ENCODE peak calls at places on chromosomes 6 and 20, in four cellular contexts. J is PC-3, F is HCT116, Y is GM23248. S is an unnamed sample. For H3K9me2 and H3K4me1, the result is how much of the 10 kb centered on the place peaks cover.

GRCh38 chr6:78583079-78583478 is 284.3 kb upstream of the IRAK1BP1 start:
- DNase-seq in J (no peak), F (no peak), Y (no peak), S (no peak)

GRCh38 chr20:4513720-4514119 is 208.0 kb upstream of the PRND start:
- DNase-seq in J (peak), F (peak), Y (peak), S (no peak)

GRCh38 chr20:61917459-61917858 is 148.2 kb downstream of the TAF4 start:
- DNase-seq in J (no peak), F (no peak), Y (no peak), S (no peak)

GRCh38 chr6:4299476-4299875 is 164.1 kb upstream of the ECI2 start:
- DNase-seq in J (peak), F (no peak), Y (peak), S (no peak)

GRCh38 chr6:52176550-52176949 is 9.6 kb upstream of the IL17A start:
- DNase-seq in J (no peak), F (no peak), Y (no peak), S (no peak)

GRCh38 chr20:52105573-52106422 is 85.8 kb downstream of the ZFP64 start:
- DNase-seq in J (peak), F (no peak), Y (peak), S (no peak)

GRCh38 chr6:145423936-145424335 is 311.4 kb downstream of the EPM2A start:
- DNase-seq in J (peak), F (no peak), Y (no peak), S (no peak)

GRCh38 chr6:117840541-117840983 is 66.5 kb upstream of the SLC35F1 start:
- DNase-seq in J (peak), F (peak), Y (peak), S (peak)

GRCh38 chr20:768426-768978 is at the start of gene SLC52A3:
- DNase-seq in J (peak), F (peak), Y (no peak), S (peak)

GRCh38 chr20:49846206-49846807 is 33.7 kb downstream of the SLC9A8 start:
- DNase-seq in J (peak), F (peak), Y (peak), S (peak)

GRCh38 chr6:30885999-30886896 is 1.9 kb downstream of the DDR1 start:
- DNase-seq in J (peak), F (peak), Y (peak), S (no peak)

GRCh38 chr20:36116813-36117441 is 37.6 kb upstream of the EPB41L1 start:
- DNase-seq in J (peak), F (no peak), Y (peak), S (peak)

GRCh38 chr20:60586417-60587105 is 628.3 kb downstream of the CDH26 start:
- DNase-seq in J (no peak), F (no peak), Y (no peak), S (no peak)

GRCh38 chr6:109772961-109773431 is 81.9 kb downstream of the FIG4 start:
- DNase-seq in J (peak), F (no peak), Y (peak), S (no peak)

GRCh38 chr6:108999428-108999827 is 95.2 kb downstream of the SESN1 start:
- DNase-seq in J (no peak), F (no peak), Y (no peak), S (no peak)

DNA sequence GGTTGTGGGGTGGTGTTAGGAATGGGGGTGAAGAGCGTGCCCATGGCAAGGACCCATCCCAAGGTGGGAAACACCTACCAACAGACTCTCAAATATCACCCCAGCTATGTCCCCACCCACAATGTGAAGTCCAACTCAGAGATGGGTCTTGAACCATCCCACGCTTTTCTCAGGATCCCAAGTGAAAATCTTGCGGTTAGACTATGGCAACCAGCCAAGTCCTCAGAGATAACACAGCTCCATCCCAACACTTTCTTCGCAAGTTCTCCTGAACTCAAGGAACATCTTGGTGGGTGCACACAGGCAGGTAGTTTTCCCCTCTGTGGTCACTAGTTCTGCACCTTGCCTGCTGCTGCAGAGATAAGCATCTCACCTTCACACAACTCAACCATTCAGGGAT is 116.0 kb downstream of the CDC5L start:
- DNase-seq in J (no peak), F (no peak), Y (no peak), S (no peak)
- H3K9me2 ChIP-seq in J (under half), F (under half), Y (under half), S (under half)

GRCh38 chr20:37711001-37711400 is 17.2 kb downstream of the CTNNBL1 start:
- DNase-seq in J (peak), F (no peak), Y (no peak), S (no peak)

GRCh38 chr20:37714973-37715657 is 21.3 kb downstream of the CTNNBL1 start:
- DNase-seq in J (no peak), F (no peak), Y (peak), S (no peak)

GRCh38 chr20:37706298-37706697 is 12.5 kb downstream of the CTNNBL1 start:
- DNase-seq in J (no peak), F (no peak), Y (no peak), S (no peak)

DNA sequence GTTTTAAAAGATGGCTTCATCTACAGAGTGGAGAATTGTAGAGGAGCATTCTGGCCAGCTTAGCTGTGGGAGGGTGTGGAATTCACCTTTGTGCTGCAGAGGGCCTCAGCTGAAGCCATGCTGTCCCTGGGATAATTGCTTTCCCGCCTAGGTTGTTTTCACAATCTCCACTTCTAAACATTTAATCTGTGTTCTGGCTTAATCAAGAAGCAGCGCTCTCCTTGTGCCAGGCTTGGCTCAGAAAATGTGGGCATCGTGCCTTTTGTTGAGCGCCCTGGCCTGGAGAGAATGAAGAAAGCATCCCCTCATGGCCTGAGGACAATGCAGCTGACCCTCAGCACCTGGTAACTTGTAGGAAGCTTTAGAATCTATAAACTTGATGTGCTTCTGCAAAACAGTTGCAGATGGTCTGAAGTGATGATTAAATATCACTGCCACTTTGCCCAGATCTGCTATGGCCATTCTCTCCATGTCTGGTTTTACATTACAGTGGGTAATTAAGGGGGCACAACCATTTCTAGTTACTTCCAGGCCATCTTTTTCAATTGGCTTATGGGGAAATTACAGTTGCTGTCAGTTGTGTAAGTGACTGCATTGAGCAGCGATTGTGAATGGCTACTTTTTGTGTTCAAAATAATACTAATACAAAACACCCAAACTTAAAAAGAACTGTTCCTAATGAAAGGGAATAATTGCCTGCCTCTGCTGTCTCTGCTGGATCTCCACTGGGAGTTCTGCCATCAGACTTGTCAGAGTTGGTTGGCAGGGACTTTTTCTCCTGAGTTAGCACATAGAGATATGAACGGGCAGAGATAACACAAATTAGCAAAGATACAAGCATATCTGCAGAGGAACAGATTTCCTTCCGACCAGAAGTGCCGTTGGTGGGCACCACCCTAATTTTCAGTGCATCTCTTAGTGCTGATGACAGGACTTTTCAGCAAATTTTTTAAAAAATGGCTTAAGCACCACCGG is 18.4 kb downstream of the CTNNBL1 start:
- DNase-seq in J (no peak), F (no peak), Y (no peak), S (no peak)
- H3K27ac ChIP-seq in J (no peak), F (no peak), Y (no peak), S (no peak)

GRCh38 chr6:11367638-11368199 is 135.3 kb upstream of the NEDD9 start:
- DNase-seq in J (no peak), F (no peak), Y (no peak), S (no peak)

GRCh38 chr6:11368264-11368663 is 135.8 kb upstream of the NEDD9 start:
- DNase-seq in J (peak), F (no peak), Y (no peak), S (no peak)

GRCh38 chr6:11366934-11367637 is 134.6 kb upstream of the NEDD9 start:
- DNase-seq in J (peak), F (no peak), Y (peak), S (no peak)

GRCh38 chr6:11370191-11371018 is 137.9 kb upstream of the NEDD9 start:
- DNase-seq in J (no peak), F (no peak), Y (no peak), S (no peak)

DNA sequence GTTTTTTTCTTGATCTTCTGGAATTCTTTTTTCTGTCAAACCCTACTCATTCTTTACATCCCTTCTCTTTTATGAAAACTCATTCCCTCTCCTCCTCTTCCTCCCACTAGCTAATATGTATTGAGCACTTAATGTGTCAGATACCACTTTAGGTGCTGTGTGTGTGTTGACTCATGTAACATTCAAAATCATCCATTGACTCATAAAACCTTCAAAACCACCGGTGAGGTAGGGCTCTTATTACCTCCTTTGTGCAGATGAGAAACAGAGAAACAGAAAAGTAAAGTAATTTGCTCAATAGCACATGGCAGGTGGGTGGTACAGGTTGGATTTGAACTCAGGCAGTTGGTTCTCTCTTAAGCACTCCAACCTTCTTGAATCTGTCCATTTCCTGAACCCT is 136.3 kb upstream of the NEDD9 start:
- DNase-seq in J (peak), F (no peak), Y (no peak), S (no peak)
- H3K4me1 ChIP-seq in J (under half), F (under half), Y (under half), S (under half)

GRCh38 chr6:148291876-148292275 is 50.8 kb upstream of the SASH1 start:
- DNase-seq in J (no peak), F (no peak), Y (peak), S (no peak)

GRCh38 chr6:148289153-148289552 is 53.5 kb upstream of the SASH1 start:
- DNase-seq in J (no peak), F (no peak), Y (no peak), S (no peak)

GRCh38 chr6:148287979-148288378 is 54.7 kb upstream of the SASH1 start:
- DNase-seq in J (no peak), F (no peak), Y (no peak), S (no peak)

GRCh38 chr6:148285205-148285604 is 57.4 kb upstream of the SASH1 start:
- DNase-seq in J (no peak), F (no peak), Y (no peak), S (no peak)

DNA sequence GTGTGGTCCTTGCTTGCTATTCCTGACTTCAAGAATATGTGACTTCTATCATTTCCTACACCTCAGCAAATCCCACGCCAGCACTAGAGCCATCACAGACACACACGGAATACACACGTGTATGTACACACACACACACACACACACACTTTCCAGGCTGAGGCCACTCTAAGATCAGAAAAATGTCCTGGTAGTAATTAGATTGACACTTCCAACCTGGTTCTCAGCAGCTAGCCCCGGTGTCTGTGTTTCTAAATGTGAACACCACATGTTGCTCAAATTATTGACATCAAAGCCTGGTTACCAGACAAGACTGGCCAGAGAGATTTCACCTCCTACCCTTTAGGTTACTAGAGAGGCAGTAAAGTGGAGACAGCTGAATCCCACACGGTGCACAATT is 54.1 kb upstream of the SASH1 start:
- DNase-seq in J (no peak), F (no peak), Y (no peak), S (no peak)
- H3K9me2 ChIP-seq in J (under half), F (under half), Y (under half), S (under half)

DNA sequence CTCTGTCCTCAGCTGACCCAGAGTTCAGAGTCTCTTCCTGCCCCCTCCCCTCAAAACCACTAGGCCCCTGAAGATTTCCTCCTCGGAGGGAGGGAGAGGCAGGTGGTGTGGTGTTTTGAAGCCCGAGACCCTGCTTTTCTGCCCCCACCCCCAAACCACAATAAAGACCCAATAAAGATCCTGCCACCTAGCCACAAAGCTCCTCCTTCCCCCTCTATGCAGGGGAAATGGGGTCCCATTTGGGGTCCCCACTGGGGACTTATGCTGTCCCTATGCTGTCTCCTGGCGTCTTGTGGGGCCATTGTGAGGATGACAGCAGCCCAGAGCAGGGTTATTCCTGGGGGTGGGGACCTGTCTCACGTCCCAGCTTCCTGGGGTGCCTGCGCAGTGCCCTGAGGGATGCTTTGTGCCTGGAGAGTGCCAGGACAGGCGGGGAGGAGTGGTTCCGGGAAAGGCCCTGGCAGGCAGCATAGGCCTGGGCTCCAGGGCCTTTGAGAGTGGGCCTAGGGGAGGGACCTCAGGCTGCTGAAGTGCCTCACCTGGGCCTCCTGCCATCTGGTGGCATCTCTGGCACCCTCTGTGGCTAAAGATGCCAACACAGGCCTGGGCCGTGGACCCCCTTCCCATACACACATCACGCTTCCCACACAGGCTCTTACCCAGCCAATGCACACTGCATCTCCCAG is 8.0 kb upstream of the ARMC12 start:
- DNase-seq in J (no peak), F (no peak), Y (no peak), S (peak)
- H3K27ac ChIP-seq in J (no peak), F (peak), Y (no peak), S (no peak)